ENCODE peak calls at places on chromosomes 6 and 20, in four cellular contexts. One of them, this sample, is unnamed.

GRCh38 chr6:41039060-41039998 is at the start of gene UNC5CL:
- DNase-seq in upper lobe of left lung: no peak
- DNase-seq in tibial nerve: no peak
- DNase-seq in transverse colon: peak
- DNase-seq in this sample: no peak

GRCh38 chr6:82988904-82989303 is 76.7 kb downstream of the UBE3D start:
- DNase-seq in upper lobe of left lung: no peak
- DNase-seq in tibial nerve: no peak
- DNase-seq in transverse colon: no peak
- DNase-seq in this sample: no peak

GRCh38 chr20:48329676-48330644 is 497.8 kb downstream of the PREX1 start:
- DNase-seq in upper lobe of left lung: peak
- DNase-seq in tibial nerve: no peak
- DNase-seq in transverse colon: no peak
- DNase-seq in this sample: no peak

GRCh38 chr6:155132617-155133016 is 131.2 kb upstream of the CLDN20 start:
- DNase-seq in upper lobe of left lung: no peak
- DNase-seq in tibial nerve: no peak
- DNase-seq in transverse colon: no peak
- DNase-seq in this sample: no peak

GRCh38 chr20:6519556-6519955 is 247.9 kb upstream of the BMP2 start:
- DNase-seq in upper lobe of left lung: no peak
- DNase-seq in tibial nerve: no peak
- DNase-seq in transverse colon: no peak
- DNase-seq in this sample: no peak

GRCh38 chr20:47718398-47718797 is 66.9 kb downstream of the SULF2 start:
- DNase-seq in upper lobe of left lung: no peak
- DNase-seq in tibial nerve: no peak
- DNase-seq in transverse colon: no peak
- DNase-seq in this sample: no peak

GRCh38 chr6:169201985-169202384 is 51.7 kb downstream of the THBS2 start:
- DNase-seq in upper lobe of left lung: no peak
- DNase-seq in tibial nerve: no peak
- DNase-seq in transverse colon: no peak
- DNase-seq in this sample: no peak

GRCh38 chr6:56851104-56851503 is 103.8 kb upstream of the BEND6 start:
- DNase-seq in upper lobe of left lung: no peak
- DNase-seq in tibial nerve: no peak
- DNase-seq in transverse colon: no peak
- DNase-seq in this sample: no peak

GRCh38 chr6:116313377-116313776 is 33.6 kb upstream of the TSPYL1 start:
- DNase-seq in upper lobe of left lung: no peak
- DNase-seq in tibial nerve: no peak
- DNase-seq in transverse colon: no peak
- DNase-seq in this sample: no peak

GRCh38 chr6:98581725-98582124 is 252.6 kb upstream of the POU3F2 start:
- DNase-seq in upper lobe of left lung: no peak
- DNase-seq in tibial nerve: no peak
- DNase-seq in transverse colon: no peak
- DNase-seq in this sample: no peak

GRCh38 chr20:49325981-49326380 is 48.1 kb upstream of the ZNFX1 start:
- DNase-seq in upper lobe of left lung: no peak
- DNase-seq in tibial nerve: no peak
- DNase-seq in transverse colon: no peak
- DNase-seq in this sample: no peak

GRCh38 chr6:56757585-56757984 is 114.9 kb upstream of the DST start:
- DNase-seq in upper lobe of left lung: no peak
- DNase-seq in tibial nerve: no peak
- DNase-seq in transverse colon: peak
- DNase-seq in this sample: no peak

DNA sequence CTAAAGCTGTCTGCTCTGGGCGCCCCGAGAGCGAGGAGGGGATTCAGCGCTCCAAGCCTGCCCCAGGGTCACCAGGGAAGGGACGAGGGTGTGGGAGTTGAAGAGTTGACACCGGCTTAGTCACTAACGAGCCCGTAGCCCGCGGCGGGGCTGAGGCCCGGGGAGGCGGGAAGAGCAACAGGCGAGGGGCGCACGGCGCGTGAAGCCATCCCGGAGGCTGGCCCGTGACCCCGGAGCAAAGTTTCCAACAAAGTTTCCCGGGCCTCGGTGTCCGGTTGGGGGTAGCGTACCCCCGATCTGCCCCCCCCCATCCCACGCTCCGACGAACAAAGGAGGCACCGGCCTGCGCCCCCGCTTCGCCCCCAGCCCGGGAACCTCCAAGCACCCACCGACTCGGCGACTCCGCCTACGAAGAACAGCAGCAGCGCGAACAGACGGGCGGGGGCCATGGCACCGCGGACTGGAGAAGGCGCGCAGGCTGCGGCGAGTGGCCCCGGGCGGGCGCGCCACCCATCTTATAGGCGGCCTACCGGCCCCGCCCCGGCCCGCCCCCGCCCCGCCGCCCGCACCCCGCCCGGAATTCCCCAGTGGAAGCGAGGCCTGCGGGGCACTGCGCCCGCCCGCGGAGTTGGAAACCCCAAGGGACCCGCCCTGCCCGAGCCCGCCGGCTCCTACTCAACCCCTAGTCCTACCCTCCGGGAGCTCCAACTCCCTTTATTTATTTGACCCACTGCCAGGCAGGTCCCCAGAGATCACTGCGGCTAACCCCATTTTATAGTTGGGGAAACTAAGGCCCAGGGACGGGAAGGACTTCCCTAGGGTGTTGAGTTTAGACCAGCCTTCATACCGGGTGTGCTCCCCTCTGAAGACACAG is at the start of gene SDC4:
- DNase-seq in upper lobe of left lung: peak
- DNase-seq in tibial nerve: no peak
- DNase-seq in transverse colon: peak
- DNase-seq in this sample: peak
- TF ChIP-seq POLR2A in upper lobe of left lung: peak
- TF ChIP-seq POLR2A in tibial nerve: peak
- TF ChIP-seq POLR2A in transverse colon: peak
- TF ChIP-seq POLR2A in this sample: peak

GRCh38 chr6:1314617-1315016 is 2.7 kb downstream of the FOXQ1 start:
- DNase-seq in upper lobe of left lung: no peak
- DNase-seq in tibial nerve: no peak
- DNase-seq in transverse colon: no peak
- DNase-seq in this sample: no peak
- H3K27ac ChIP-seq in upper lobe of left lung: no peak
- H3K27ac ChIP-seq in tibial nerve: no peak
- H3K27ac ChIP-seq in transverse colon: no peak
- H3K27ac ChIP-seq in this sample: no peak

GRCh38 chr20:43513298-43514061 is 6.0 kb downstream of the L3MBTL1 start:
- DNase-seq in upper lobe of left lung: no peak
- DNase-seq in tibial nerve: no peak
- DNase-seq in transverse colon: no peak
- DNase-seq in this sample: no peak
- TF ChIP-seq POLR2A in upper lobe of left lung: peak
- TF ChIP-seq POLR2A in tibial nerve: peak
- TF ChIP-seq POLR2A in transverse colon: peak
- TF ChIP-seq POLR2A in this sample: no peak

GRCh38 chr20:35303735-35304431 is 11.7 kb upstream of the FAM83C start:
- DNase-seq in upper lobe of left lung: peak
- DNase-seq in tibial nerve: peak
- DNase-seq in transverse colon: peak
- DNase-seq in this sample: peak

GRCh38 chr20:35307666-35308653 is 15.7 kb upstream of the FAM83C start:
- DNase-seq in upper lobe of left lung: peak
- DNase-seq in tibial nerve: peak
- DNase-seq in transverse colon: no peak
- DNase-seq in this sample: peak

GRCh38 chr20:35305682-35306556 is 13.7 kb upstream of the FAM83C start:
- DNase-seq in upper lobe of left lung: no peak
- DNase-seq in tibial nerve: no peak
- DNase-seq in transverse colon: peak
- DNase-seq in this sample: peak

GRCh38 chr20:35304956-35305355 is 12.7 kb upstream of the FAM83C start:
- DNase-seq in upper lobe of left lung: no peak
- DNase-seq in tibial nerve: no peak
- DNase-seq in transverse colon: no peak
- DNase-seq in this sample: no peak

GRCh38 chr20:35306931-35307517 is 14.8 kb upstream of the FAM83C start:
- DNase-seq in upper lobe of left lung: no peak
- DNase-seq in tibial nerve: peak
- DNase-seq in transverse colon: peak
- DNase-seq in this sample: no peak
- H3K27ac ChIP-seq in upper lobe of left lung: no peak
- H3K27ac ChIP-seq in tibial nerve: peak
- H3K27ac ChIP-seq in transverse colon: peak
- H3K27ac ChIP-seq in this sample: peak

GRCh38 chr6:157823523-157824370 is 701 bp downstream of the SNX9 start:
- DNase-seq in upper lobe of left lung: peak
- DNase-seq in tibial nerve: peak
- DNase-seq in transverse colon: peak
- DNase-seq in this sample: peak
- TF ChIP-seq POLR2A in upper lobe of left lung: peak
- TF ChIP-seq POLR2A in tibial nerve: peak
- TF ChIP-seq POLR2A in transverse colon: peak
- TF ChIP-seq POLR2A in this sample: peak

GRCh38 chr6:148867851-148868250 is 121.0 kb downstream of the UST start:
- DNase-seq in upper lobe of left lung: no peak
- DNase-seq in tibial nerve: no peak
- DNase-seq in transverse colon: no peak
- DNase-seq in this sample: no peak
- H3K27ac ChIP-seq in upper lobe of left lung: no peak
- H3K27ac ChIP-seq in tibial nerve: no peak
- H3K27ac ChIP-seq in transverse colon: no peak
- H3K27ac ChIP-seq in this sample: no peak

GRCh38 chr6:37819177-37819801 is at the start of gene ZFAND3:
- DNase-seq in upper lobe of left lung: peak
- DNase-seq in tibial nerve: peak
- DNase-seq in transverse colon: peak
- DNase-seq in this sample: peak
- TF ChIP-seq POLR2A in upper lobe of left lung: no peak
- TF ChIP-seq POLR2A in tibial nerve: peak
- TF ChIP-seq POLR2A in transverse colon: peak
- TF ChIP-seq POLR2A in this sample: no peak

DNA sequence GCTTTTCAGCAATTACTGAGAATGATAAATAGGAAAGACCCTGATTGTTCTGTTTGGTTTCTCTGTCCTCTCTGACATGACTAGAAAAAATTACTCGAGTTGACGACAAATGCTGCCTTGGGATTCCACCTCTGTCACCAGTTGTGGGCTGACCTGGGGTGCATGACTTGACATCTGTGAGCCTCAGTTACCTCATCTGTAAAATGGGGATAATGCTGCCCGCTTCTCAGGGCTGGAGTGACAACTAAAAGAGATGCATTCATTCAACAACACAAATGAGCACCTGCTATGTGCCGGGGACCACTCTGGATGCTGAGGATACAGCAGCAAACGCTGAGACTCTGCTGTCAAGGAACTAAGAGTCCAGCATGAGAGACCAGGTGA is 94.8 kb downstream of the NFATC2 start:
- DNase-seq in upper lobe of left lung: no peak
- DNase-seq in tibial nerve: no peak
- DNase-seq in transverse colon: no peak
- DNase-seq in this sample: no peak
- H3K27ac ChIP-seq in upper lobe of left lung: no peak
- H3K27ac ChIP-seq in tibial nerve: peak
- H3K27ac ChIP-seq in transverse colon: peak
- H3K27ac ChIP-seq in this sample: peak

GRCh38 chr6:45469708-45470107 is 92.0 kb upstream of the SUPT3H start:
- DNase-seq in upper lobe of left lung: no peak
- DNase-seq in tibial nerve: no peak
- DNase-seq in transverse colon: no peak
- DNase-seq in this sample: no peak
- TF ChIP-seq POLR2A in upper lobe of left lung: no peak
- TF ChIP-seq POLR2A in tibial nerve: no peak
- TF ChIP-seq POLR2A in transverse colon: no peak
- TF ChIP-seq POLR2A in this sample: no peak